ENCODE peak calls at places on chromosomes 11 and 22, in ten cellular contexts. One of them, this sample, is unnamed.

GRCh38 chr22:32202539-32203180 is 2.2 kb downstream of the RFPL2 start:
- DNase-seq in heart right ventricle: peak
- DNase-seq in GM04503: peak
- DNase-seq in cerebellum: peak
- DNase-seq in stimulated activated CD4-positive, alpha-beta T cell treated with anti-CD3 and anti-CD28 coated beads, Interleukin-1b, Interleukin-23, amount 100 ng/mL, for 24 hours: no peak
- DNase-seq in lung microvascular endothelial cell: peak
- DNase-seq in NB4: peak
- DNase-seq in activated T-cell treated with anti-CD3 and anti-CD28 coated beads, Interleukin-2, amount 50 U/mL, for 48 hours: peak
- DNase-seq in T follicular helper cell: no peak
- DNase-seq in dermis blood vessel endothelial cell: peak
- DNase-seq in this sample: peak

GRCh38 chr11:47672283-47672730 is 29.9 kb upstream of the MTCH2 start:
- DNase-seq in NB4: peak
- DNase-seq in cerebellum: no peak
- DNase-seq in activated T-cell treated with anti-CD3 and anti-CD28 coated beads, Interleukin-2, amount 50 U/mL, for 48 hours: no peak
- DNase-seq in GM04503: no peak
- DNase-seq in stimulated activated CD4-positive, alpha-beta T cell treated with anti-CD3 and anti-CD28 coated beads, Interleukin-1b, Interleukin-23, amount 100 ng/mL, for 24 hours: no peak
- DNase-seq in T follicular helper cell: no peak
- DNase-seq in dermis blood vessel endothelial cell: no peak
- DNase-seq in heart right ventricle: no peak
- DNase-seq in lung microvascular endothelial cell: no peak
- DNase-seq in this sample: no peak

GRCh38 chr22:31905356-31905755 is 39.0 kb upstream of the YWHAH start:
- DNase-seq in T follicular helper cell: no peak
- DNase-seq in lung microvascular endothelial cell: no peak
- DNase-seq in stimulated activated CD4-positive, alpha-beta T cell treated with anti-CD3 and anti-CD28 coated beads, Interleukin-1b, Interleukin-23, amount 100 ng/mL, for 24 hours: no peak
- DNase-seq in dermis blood vessel endothelial cell: no peak
- DNase-seq in cerebellum: no peak
- DNase-seq in heart right ventricle: no peak
- DNase-seq in activated T-cell treated with anti-CD3 and anti-CD28 coated beads, Interleukin-2, amount 50 U/mL, for 48 hours: no peak
- DNase-seq in NB4: no peak
- DNase-seq in GM04503: no peak
- DNase-seq in this sample: no peak

GRCh38 chr11:20676658-20677057 is 7.3 kb downstream of the NELL1 start:
- DNase-seq in heart right ventricle: no peak
- DNase-seq in stimulated activated CD4-positive, alpha-beta T cell treated with anti-CD3 and anti-CD28 coated beads, Interleukin-1b, Interleukin-23, amount 100 ng/mL, for 24 hours: no peak
- DNase-seq in dermis blood vessel endothelial cell: no peak
- DNase-seq in GM04503: no peak
- DNase-seq in NB4: no peak
- DNase-seq in cerebellum: no peak
- DNase-seq in lung microvascular endothelial cell: no peak
- DNase-seq in T follicular helper cell: no peak
- DNase-seq in activated T-cell treated with anti-CD3 and anti-CD28 coated beads, Interleukin-2, amount 50 U/mL, for 48 hours: no peak
- DNase-seq in this sample: no peak

GRCh38 chr22:35582861-35583670 is 34.1 kb downstream of the MB start:
- DNase-seq in heart right ventricle: peak
- DNase-seq in lung microvascular endothelial cell: peak
- DNase-seq in cerebellum: peak
- DNase-seq in activated T-cell treated with anti-CD3 and anti-CD28 coated beads, Interleukin-2, amount 50 U/mL, for 48 hours: peak
- DNase-seq in dermis blood vessel endothelial cell: peak
- DNase-seq in T follicular helper cell: peak
- DNase-seq in NB4: peak
- DNase-seq in GM04503: no peak
- DNase-seq in stimulated activated CD4-positive, alpha-beta T cell treated with anti-CD3 and anti-CD28 coated beads, Interleukin-1b, Interleukin-23, amount 100 ng/mL, for 24 hours: peak
- DNase-seq in this sample: peak

GRCh38 chr22:50139843-50140415 is 30.6 kb upstream of the PANX2 start:
- DNase-seq in lung microvascular endothelial cell: peak
- DNase-seq in heart right ventricle: no peak
- DNase-seq in activated T-cell treated with anti-CD3 and anti-CD28 coated beads, Interleukin-2, amount 50 U/mL, for 48 hours: no peak
- DNase-seq in T follicular helper cell: no peak
- DNase-seq in NB4: peak
- DNase-seq in GM04503: no peak
- DNase-seq in stimulated activated CD4-positive, alpha-beta T cell treated with anti-CD3 and anti-CD28 coated beads, Interleukin-1b, Interleukin-23, amount 100 ng/mL, for 24 hours: no peak
- DNase-seq in cerebellum: no peak
- DNase-seq in dermis blood vessel endothelial cell: peak
- DNase-seq in this sample: no peak

GRCh38 chr22:36493690-36494110 is 12.3 kb upstream of the TXN2 start:
- DNase-seq in NB4: peak
- DNase-seq in cerebellum: no peak
- DNase-seq in stimulated activated CD4-positive, alpha-beta T cell treated with anti-CD3 and anti-CD28 coated beads, Interleukin-1b, Interleukin-23, amount 100 ng/mL, for 24 hours: no peak
- DNase-seq in GM04503: no peak
- DNase-seq in T follicular helper cell: no peak
- DNase-seq in activated T-cell treated with anti-CD3 and anti-CD28 coated beads, Interleukin-2, amount 50 U/mL, for 48 hours: no peak
- DNase-seq in heart right ventricle: no peak
- DNase-seq in lung microvascular endothelial cell: no peak
- DNase-seq in dermis blood vessel endothelial cell: no peak
- DNase-seq in this sample: no peak

GRCh38 chr22:49960159-49960966 is at the start of gene PIM3:
- DNase-seq in stimulated activated CD4-positive, alpha-beta T cell treated with anti-CD3 and anti-CD28 coated beads, Interleukin-1b, Interleukin-23, amount 100 ng/mL, for 24 hours: peak
- DNase-seq in lung microvascular endothelial cell: peak
- DNase-seq in heart right ventricle: peak
- DNase-seq in GM04503: peak
- DNase-seq in NB4: peak
- DNase-seq in cerebellum: peak
- DNase-seq in dermis blood vessel endothelial cell: peak
- DNase-seq in activated T-cell treated with anti-CD3 and anti-CD28 coated beads, Interleukin-2, amount 50 U/mL, for 48 hours: peak
- DNase-seq in T follicular helper cell: peak
- DNase-seq in this sample: peak

GRCh38 chr11:77819921-77820564 is 479 bp downstream of the RSF1 start:
- DNase-seq in activated T-cell treated with anti-CD3 and anti-CD28 coated beads, Interleukin-2, amount 50 U/mL, for 48 hours: peak
- DNase-seq in dermis blood vessel endothelial cell: peak
- DNase-seq in heart right ventricle: peak
- DNase-seq in stimulated activated CD4-positive, alpha-beta T cell treated with anti-CD3 and anti-CD28 coated beads, Interleukin-1b, Interleukin-23, amount 100 ng/mL, for 24 hours: no peak
- DNase-seq in lung microvascular endothelial cell: peak
- DNase-seq in NB4: peak
- DNase-seq in T follicular helper cell: peak
- DNase-seq in cerebellum: peak
- DNase-seq in GM04503: no peak
- DNase-seq in this sample: peak

GRCh38 chr11:2554338-2555240 is 109.8 kb downstream of the KCNQ1 start:
- DNase-seq in stimulated activated CD4-positive, alpha-beta T cell treated with anti-CD3 and anti-CD28 coated beads, Interleukin-1b, Interleukin-23, amount 100 ng/mL, for 24 hours: no peak
- DNase-seq in lung microvascular endothelial cell: no peak
- DNase-seq in T follicular helper cell: no peak
- DNase-seq in dermis blood vessel endothelial cell: no peak
- DNase-seq in GM04503: no peak
- DNase-seq in heart right ventricle: no peak
- DNase-seq in cerebellum: no peak
- DNase-seq in activated T-cell treated with anti-CD3 and anti-CD28 coated beads, Interleukin-2, amount 50 U/mL, for 48 hours: no peak
- DNase-seq in NB4: no peak
- DNase-seq in this sample: peak

GRCh38 chr22:23067023-23067650 is 3.2 kb upstream of the GNAZ start:
- DNase-seq in heart right ventricle: peak
- DNase-seq in GM04503: no peak
- DNase-seq in cerebellum: no peak
- DNase-seq in lung microvascular endothelial cell: no peak
- DNase-seq in stimulated activated CD4-positive, alpha-beta T cell treated with anti-CD3 and anti-CD28 coated beads, Interleukin-1b, Interleukin-23, amount 100 ng/mL, for 24 hours: no peak
- DNase-seq in NB4: no peak
- DNase-seq in T follicular helper cell: no peak
- DNase-seq in dermis blood vessel endothelial cell: no peak
- DNase-seq in activated T-cell treated with anti-CD3 and anti-CD28 coated beads, Interleukin-2, amount 50 U/mL, for 48 hours: no peak
- DNase-seq in this sample: peak

GRCh38 chr11:129968611-129969419 is 33.8 kb downstream of the PRDM10 start:
- DNase-seq in lung microvascular endothelial cell: no peak
- DNase-seq in cerebellum: peak
- DNase-seq in GM04503: no peak
- DNase-seq in heart right ventricle: no peak
- DNase-seq in dermis blood vessel endothelial cell: no peak
- DNase-seq in activated T-cell treated with anti-CD3 and anti-CD28 coated beads, Interleukin-2, amount 50 U/mL, for 48 hours: no peak
- DNase-seq in T follicular helper cell: no peak
- DNase-seq in stimulated activated CD4-positive, alpha-beta T cell treated with anti-CD3 and anti-CD28 coated beads, Interleukin-1b, Interleukin-23, amount 100 ng/mL, for 24 hours: no peak
- DNase-seq in NB4: peak
- DNase-seq in this sample: no peak

GRCh38 chr11:72333657-72334056 is 89.7 kb upstream of the PHOX2A start:
- DNase-seq in NB4: peak
- DNase-seq in heart right ventricle: no peak
- DNase-seq in T follicular helper cell: no peak
- DNase-seq in activated T-cell treated with anti-CD3 and anti-CD28 coated beads, Interleukin-2, amount 50 U/mL, for 48 hours: peak
- DNase-seq in stimulated activated CD4-positive, alpha-beta T cell treated with anti-CD3 and anti-CD28 coated beads, Interleukin-1b, Interleukin-23, amount 100 ng/mL, for 24 hours: peak
- DNase-seq in lung microvascular endothelial cell: no peak
- DNase-seq in GM04503: no peak
- DNase-seq in cerebellum: no peak
- DNase-seq in dermis blood vessel endothelial cell: no peak
- DNase-seq in this sample: peak

GRCh38 chr11:103806130-103806900 is 230.1 kb upstream of the DDI1 start:
- DNase-seq in T follicular helper cell: no peak
- DNase-seq in lung microvascular endothelial cell: peak
- DNase-seq in NB4: no peak
- DNase-seq in GM04503: no peak
- DNase-seq in stimulated activated CD4-positive, alpha-beta T cell treated with anti-CD3 and anti-CD28 coated beads, Interleukin-1b, Interleukin-23, amount 100 ng/mL, for 24 hours: no peak
- DNase-seq in dermis blood vessel endothelial cell: peak
- DNase-seq in cerebellum: no peak
- DNase-seq in activated T-cell treated with anti-CD3 and anti-CD28 coated beads, Interleukin-2, amount 50 U/mL, for 48 hours: no peak
- DNase-seq in heart right ventricle: no peak
- DNase-seq in this sample: no peak

GRCh38 chr11:12077535-12078280 is 32.7 kb upstream of the MICAL2 start:
- DNase-seq in dermis blood vessel endothelial cell: no peak
- DNase-seq in heart right ventricle: no peak
- DNase-seq in cerebellum: peak
- DNase-seq in lung microvascular endothelial cell: no peak
- DNase-seq in stimulated activated CD4-positive, alpha-beta T cell treated with anti-CD3 and anti-CD28 coated beads, Interleukin-1b, Interleukin-23, amount 100 ng/mL, for 24 hours: no peak
- DNase-seq in activated T-cell treated with anti-CD3 and anti-CD28 coated beads, Interleukin-2, amount 50 U/mL, for 48 hours: no peak
- DNase-seq in GM04503: no peak
- DNase-seq in NB4: no peak
- DNase-seq in T follicular helper cell: no peak
- DNase-seq in this sample: no peak

GRCh38 chr11:86106916-86107315 is 38.0 kb upstream of the PICALM start:
- DNase-seq in T follicular helper cell: no peak
- DNase-seq in NB4: no peak
- DNase-seq in cerebellum: no peak
- DNase-seq in dermis blood vessel endothelial cell: peak
- DNase-seq in GM04503: no peak
- DNase-seq in activated T-cell treated with anti-CD3 and anti-CD28 coated beads, Interleukin-2, amount 50 U/mL, for 48 hours: no peak
- DNase-seq in heart right ventricle: no peak
- DNase-seq in lung microvascular endothelial cell: no peak
- DNase-seq in stimulated activated CD4-positive, alpha-beta T cell treated with anti-CD3 and anti-CD28 coated beads, Interleukin-1b, Interleukin-23, amount 100 ng/mL, for 24 hours: no peak
- DNase-seq in this sample: no peak

GRCh38 chr11:96136623-96137313 is 206.2 kb downstream of the MAML2 start:
- DNase-seq in cerebellum: no peak
- DNase-seq in heart right ventricle: no peak
- DNase-seq in dermis blood vessel endothelial cell: peak
- DNase-seq in T follicular helper cell: no peak
- DNase-seq in stimulated activated CD4-positive, alpha-beta T cell treated with anti-CD3 and anti-CD28 coated beads, Interleukin-1b, Interleukin-23, amount 100 ng/mL, for 24 hours: no peak
- DNase-seq in activated T-cell treated with anti-CD3 and anti-CD28 coated beads, Interleukin-2, amount 50 U/mL, for 48 hours: no peak
- DNase-seq in NB4: no peak
- DNase-seq in GM04503: no peak
- DNase-seq in lung microvascular endothelial cell: peak
- DNase-seq in this sample: no peak

GRCh38 chr11:16598906-16599305 is 139.5 kb upstream of the C11orf58 start:
- DNase-seq in heart right ventricle: no peak
- DNase-seq in T follicular helper cell: no peak
- DNase-seq in GM04503: no peak
- DNase-seq in dermis blood vessel endothelial cell: no peak
- DNase-seq in activated T-cell treated with anti-CD3 and anti-CD28 coated beads, Interleukin-2, amount 50 U/mL, for 48 hours: no peak
- DNase-seq in stimulated activated CD4-positive, alpha-beta T cell treated with anti-CD3 and anti-CD28 coated beads, Interleukin-1b, Interleukin-23, amount 100 ng/mL, for 24 hours: no peak
- DNase-seq in lung microvascular endothelial cell: no peak
- DNase-seq in NB4: no peak
- DNase-seq in cerebellum: no peak
- DNase-seq in this sample: no peak